ENCODE peak calls at places on chromosome 17, in six cellular contexts. R is uterus, S is body of pancreas, V is AG10803, X is Peyer's patch, G is BJ. K is an unnamed sample.

GRCh38 chr17:74212262-74212912 is 984 bp upstream of the TTYH2 start:
- DNase-seq in R (no peak), S (peak), V (peak), X (no peak), G (no peak), K (no peak)

GRCh38 chr17:17484451-17484899 is 7.7 kb downstream of the MED9 start:
- DNase-seq in R (no peak), S (no peak), V (no peak), X (no peak), G (no peak), K (no peak)

GRCh38 chr17:55285340-55286301 is 20.9 kb downstream of the HLF start:
- DNase-seq in R (peak), S (peak), V (peak), X (peak), G (peak), K (peak)

GRCh38 chr17:67362173-67362572 is 4.2 kb downstream of the PSMD12 start:
- DNase-seq in R (no peak), S (no peak), V (no peak), X (no peak), G (no peak), K (no peak)

GRCh38 chr17:81338301-81339179 is 43.4 kb upstream of the SLC38A10 start:
- DNase-seq in R (no peak), S (peak), V (no peak), X (no peak), G (no peak), K (no peak)

GRCh38 chr17:71440513-71440912 is 680.3 kb upstream of the SOX9 start:
- DNase-seq in R (no peak), S (no peak), V (no peak), X (no peak), G (no peak), K (no peak)

GRCh38 chr17:39927928-39928867 is 666 bp downstream of the LRRC3C start:
- DNase-seq in R (peak), S (peak), V (no peak), X (peak), G (no peak), K (no peak)

GRCh38 chr17:67546578-67547527 is 169.8 kb downstream of the PITPNC1 start:
- DNase-seq in R (peak), S (peak), V (no peak), X (peak), G (no peak), K (peak)

GRCh38 chr17:55420067-55420775 is 1.4 kb downstream of the MMD start:
- DNase-seq in R (no peak), S (peak), V (no peak), X (peak), G (no peak), K (no peak)

GRCh38 chr17:1999557-2000251 is 25.4 kb downstream of the RTN4RL1 start:
- DNase-seq in R (no peak), S (peak), V (peak), X (peak), G (no peak), K (no peak)

GRCh38 chr17:1002771-1003555 is 6.0 kb downstream of the TIMM22 start:
- DNase-seq in R (no peak), S (peak), V (peak), X (no peak), G (peak), K (peak)

GRCh38 chr17:36675250-36675649 is 73.9 kb downstream of the MRM1 start:
- DNase-seq in R (no peak), S (no peak), V (no peak), X (peak), G (no peak), K (no peak)

GRCh38 chr17:32259596-32259995 is 6.0 kb upstream of the RHBDL3 start:
- DNase-seq in R (no peak), S (no peak), V (peak), X (no peak), G (no peak), K (peak)

GRCh38 chr17:58632324-58633314 is 59.2 kb downstream of the TEX14 start:
- DNase-seq in R (no peak), S (no peak), V (no peak), X (no peak), G (no peak), K (no peak)

GRCh38 chr17:4940625-4941021 is 555 bp downstream of the RNF167 start:
- DNase-seq in R (no peak), S (no peak), V (no peak), X (peak), G (no peak), K (no peak)

GRCh38 chr17:21687136-21687953 is 5.0 kb upstream of the KCNJ18 start:
- DNase-seq in R (no peak), S (no peak), V (no peak), X (no peak), G (no peak), K (no peak)

GRCh38 chr17:30950669-30951399 is 20.0 kb upstream of the RNF135 start:
- DNase-seq in R (peak), S (peak), V (peak), X (peak), G (no peak), K (peak)

GRCh38 chr17:19017401-19017800 is 12.8 kb upstream of the FAM83G start:
- DNase-seq in R (no peak), S (no peak), V (no peak), X (no peak), G (no peak), K (no peak)

GRCh38 chr17:65243838-65244237 is 106.7 kb downstream of the RGS9 start:
- DNase-seq in R (no peak), S (peak), V (peak), X (no peak), G (no peak), K (peak)

GRCh38 chr17:44324571-44325275 is at the start of gene SLC25A39:
- DNase-seq in R (peak), S (peak), V (peak), X (peak), G (peak), K (peak)
- TF ChIP-seq CTCF in R (peak), S (no peak), V (no peak), X (no peak), G (no peak), K (no peak)

GRCh38 chr17:29867643-29868181 is 62.3 kb downstream of the SSH2 start:
- DNase-seq in R (no peak), S (no peak), V (no peak), X (no peak), G (no peak), K (no peak)
- H3K4me3 ChIP-seq in R (no peak), S (no peak), V (no peak), X (no peak), G (no peak), K (no peak)

GRCh38 chr17:44844390-44844830 is 3.3 kb upstream of the HIGD1B start:
- DNase-seq in R (peak), S (no peak), V (no peak), X (no peak), G (no peak), K (no peak)
- TF ChIP-seq CTCF in R (no peak), S (no peak), V (peak), X (no peak), G (peak), K (no peak)

DNA sequence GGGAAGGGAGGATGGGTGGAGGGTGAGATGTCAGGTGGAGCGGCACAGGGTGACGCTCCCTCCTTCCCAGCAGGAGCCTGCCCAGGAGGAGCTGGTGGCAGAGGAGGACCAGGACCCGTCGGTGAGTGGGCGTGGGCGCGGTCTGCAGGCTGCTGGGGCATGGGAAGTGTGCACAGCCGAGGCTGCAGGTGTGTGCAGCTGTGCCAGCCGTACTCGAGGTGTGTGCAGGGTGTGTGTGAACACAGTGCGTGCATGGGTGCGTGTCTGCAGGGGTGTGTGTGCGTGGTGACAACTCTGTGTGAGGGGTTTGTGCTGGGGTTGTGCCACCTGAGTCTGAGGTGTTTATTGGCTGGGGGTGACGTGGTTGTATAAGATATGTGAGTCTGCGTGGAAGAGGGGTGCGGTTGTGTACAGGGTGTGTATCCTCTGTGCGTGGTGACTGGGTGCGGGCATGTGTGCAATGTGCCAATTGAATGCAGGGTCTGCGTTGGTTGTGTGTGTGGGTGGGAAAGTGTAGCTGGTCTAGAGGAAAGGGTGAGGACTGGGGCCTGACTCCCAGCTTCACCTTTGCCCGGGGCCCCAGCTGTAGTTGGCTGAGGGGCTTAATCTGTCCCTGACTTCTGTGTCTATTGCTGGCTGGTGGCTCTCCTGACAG is 670 bp downstream of the TNFSF12 start:
- DNase-seq in R (no peak), S (peak), V (no peak), X (no peak), G (no peak), K (no peak)
- H3K4me3 ChIP-seq in R (peak), S (peak), V (peak), X (peak), G (peak), K (peak)

GRCh38 chr17:79907855-79908254 is 68.6 kb upstream of the CBX4 start:
- DNase-seq in R (no peak), S (no peak), V (peak), X (no peak), G (peak), K (peak)

GRCh38 chr17:79904865-79905264 is 65.6 kb upstream of the CBX4 start:
- DNase-seq in R (no peak), S (no peak), V (no peak), X (no peak), G (no peak), K (no peak)

GRCh38 chr17:79909121-79909520 is 69.9 kb upstream of the CBX4 start:
- DNase-seq in R (no peak), S (no peak), V (no peak), X (no peak), G (no peak), K (no peak)

GRCh38 chr17:79907217-79907715 is 68.0 kb upstream of the CBX4 start:
- DNase-seq in R (no peak), S (no peak), V (no peak), X (no peak), G (no peak), K (no peak)

GRCh38 chr17:79905832-79906231 is 66.6 kb upstream of the CBX4 start:
- DNase-seq in R (no peak), S (no peak), V (no peak), X (no peak), G (no peak), K (no peak)
- TF ChIP-seq CTCF in R (no peak), S (no peak), V (no peak), X (peak), G (no peak), K (peak)

GRCh38 chr17:9004132-9004960 is 17.0 kb upstream of the NTN1 start:
- DNase-seq in R (no peak), S (no peak), V (no peak), X (no peak), G (no peak), K (no peak)
- H3K4me3 ChIP-seq in R (no peak), S (no peak), V (no peak), X (peak), G (no peak), K (no peak)

DNA sequence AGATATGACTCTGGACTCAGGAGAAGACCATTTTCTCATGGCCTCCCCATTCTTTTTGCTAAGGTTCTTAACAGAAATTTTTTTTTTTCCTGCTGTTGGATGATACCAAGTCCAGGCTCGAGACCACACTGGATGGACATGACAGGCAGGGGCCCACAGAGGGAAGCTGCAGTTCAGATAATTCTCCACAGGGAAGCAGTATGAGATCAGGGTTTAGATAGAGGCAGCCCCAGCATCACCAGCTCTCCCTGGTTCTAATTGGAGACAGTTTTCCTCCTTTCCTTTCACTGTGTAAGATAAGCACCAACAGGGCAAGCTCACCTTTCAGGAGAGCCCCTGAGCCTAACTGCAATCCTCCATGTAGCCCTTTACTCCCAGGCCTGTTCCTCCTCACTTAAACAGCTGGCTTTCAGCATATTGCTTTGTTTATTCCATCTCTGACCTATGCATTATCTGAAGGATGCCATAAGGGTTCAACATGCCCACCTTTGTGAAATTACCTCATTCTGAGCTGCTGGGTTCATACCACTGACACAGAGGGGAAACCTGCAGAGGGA is 108.1 kb downstream of the SNX11 start:
- DNase-seq in R (no peak), S (peak), V (peak), X (peak), G (no peak), K (peak)
- TF ChIP-seq CTCF in R (peak), S (peak), V (peak), X (peak), G (peak), K (peak)